ENCODE peak calls at places on chromosomes 4 and X, in five cellular contexts. G, K, O, V and I are unnamed samples. For H3K27me3, the result is how much of the 10 kb centered on the place peaks cover.

GRCh38 chrX:125998432-125998831 is 167.7 kb downstream of the DCAF12L2 start:
- DNase-seq in O (no peak), K (no peak), G (no peak), V (no peak), I (peak)

GRCh38 chr4:102501176-102501634 is at the start of gene NFKB1:
- DNase-seq in K (peak), V (peak), O (peak), G (peak), I (peak)

GRCh38 chr4:137892134-137892533 is 350.0 kb downstream of the SLC7A11 start:
- DNase-seq in O (no peak), V (no peak), G (no peak), K (no peak), I (no peak)

GRCh38 chr4:169124661-169125060 is 114.6 kb upstream of the CBR4 start:
- DNase-seq in G (no peak), O (no peak), K (no peak), V (no peak), I (no peak)

GRCh38 chr4:85175190-85175589 is 208.7 kb upstream of the WDFY3 start:
- DNase-seq in K (no peak), V (no peak), O (no peak), G (no peak), I (no peak)

GRCh38 chrX:38170556-38170955 is 50.1 kb downstream of the SRPX start:
- DNase-seq in V (no peak), G (no peak), K (no peak), O (no peak), I (no peak)

GRCh38 chr4:70671091-70671490 is 4.8 kb upstream of the JCHAIN start:
- DNase-seq in G (no peak), K (no peak), O (no peak), V (no peak), I (no peak)

GRCh38 chrX:143633530-143634372 is 2.1 kb downstream of the SLITRK4 start:
- DNase-seq in V (no peak), K (no peak), O (no peak), G (peak), I (no peak)

GRCh38 chr4:22522706-22523501 is 7.0 kb upstream of the ADGRA3 start:
- DNase-seq in K (no peak), V (no peak), O (no peak), G (no peak), I (no peak)

GRCh38 chr4:84235131-84235530 is 264.0 kb downstream of the NKX6-1 start:
- DNase-seq in K (no peak), V (no peak), G (no peak), O (no peak), I (no peak)

GRCh38 chrX:104486691-104487090 is 79.3 kb upstream of the IL1RAPL2 start:
- DNase-seq in V (no peak), O (no peak), G (no peak), K (no peak), I (no peak)

GRCh38 chrX:106973433-106974149 is 26.4 kb downstream of the MORC4 start:
- DNase-seq in G (no peak), K (no peak), V (no peak), O (no peak), I (no peak)

GRCh38 chr4:83646538-83646937 is 110.6 kb downstream of the GPAT3 start:
- DNase-seq in V (no peak), G (no peak), K (no peak), O (no peak), I (no peak)

GRCh38 chrX:51420610-51421009 is 75.8 kb downstream of the NUDT11 start:
- DNase-seq in V (peak), G (peak), K (peak), O (no peak), I (peak)

GRCh38 chrX:121876316-121876715 is 828.9 kb downstream of the GLUD2 start:
- DNase-seq in V (no peak), K (no peak), G (no peak), O (no peak), I (no peak)

GRCh38 chr4:186669159-186669720 is 54.4 kb downstream of the FAT1 start:
- DNase-seq in G (no peak), O (no peak), K (peak), V (no peak), I (peak)

GRCh38 chr4:113921089-113921842 is 58.2 kb downstream of the ARSJ start:
- DNase-seq in K (no peak), G (no peak), V (no peak), O (no peak), I (no peak)

GRCh38 chrX:32673193-32673592 is 538.2 kb downstream of the DMD start:
- DNase-seq in V (no peak), K (no peak), O (no peak), G (no peak), I (peak)

GRCh38 chrX:3748052-3748559 is 34.7 kb upstream of the PRKX start:
- DNase-seq in K (no peak), V (peak), G (no peak), O (no peak), I (no peak)

GRCh38 chr4:48011722-48012121 is 4.8 kb downstream of the CNGA1 start:
- DNase-seq in G (no peak), V (no peak), O (no peak), K (no peak), I (no peak)

GRCh38 chr4:106676173-106676921 is 307.8 kb upstream of the GIMD1 start:
- DNase-seq in V (no peak), O (no peak), G (no peak), K (no peak), I (no peak)

GRCh38 chr4:124183926-124184325 is 528.6 kb downstream of the ANKRD50 start:
- DNase-seq in V (no peak), O (no peak), G (no peak), K (no peak), I (no peak)

GRCh38 chr4:15656038-15656470 is 897 bp upstream of the FBXL5 start:
- DNase-seq in V (no peak), G (peak), O (peak), K (no peak), I (no peak)

GRCh38 chr4:85358831-85359230 is 116.1 kb upstream of the ARHGAP24 start:
- DNase-seq in V (no peak), G (no peak), O (no peak), K (no peak), I (no peak)

GRCh38 chr4:184335520-184335919 is 117.8 kb upstream of the ENPP6 start:
- DNase-seq in K (no peak), G (no peak), O (no peak), V (no peak), I (no peak)

GRCh38 chrX:130173190-130173895 is 1.6 kb downstream of the RAB33A start:
- DNase-seq in K (peak), O (peak), G (no peak), V (no peak), I (peak)

GRCh38 chr4:154686838-154687237 is 57.0 kb upstream of the LRAT start:
- DNase-seq in O (no peak), K (no peak), G (no peak), V (no peak), I (no peak)

DNA sequence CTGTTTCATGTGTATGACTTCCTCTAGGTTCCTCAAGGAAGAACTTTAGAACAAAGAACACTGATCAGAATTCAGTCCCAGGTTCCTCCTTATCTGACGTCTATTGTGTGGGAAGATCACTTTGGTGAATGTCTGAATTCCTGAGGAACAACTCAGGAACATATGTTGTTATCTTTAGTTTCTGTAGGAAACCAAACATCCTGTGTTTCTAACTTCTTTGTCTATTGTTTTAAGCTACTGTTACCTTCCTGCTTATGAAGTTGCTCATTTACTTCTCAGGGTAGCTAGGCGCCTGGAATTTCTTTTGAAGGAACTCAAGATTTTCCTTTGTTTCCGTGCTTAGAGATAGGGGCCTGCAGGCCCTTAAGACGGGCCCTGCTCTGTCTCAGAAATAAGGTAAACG is 46.2 kb downstream of the MAGEB5 start:
- DNase-seq in V (no peak), K (no peak), O (no peak), G (no peak), I (peak)
- H3K27ac ChIP-seq in V (no peak), K (no peak), O (no peak), G (no peak), I (peak)

DNA sequence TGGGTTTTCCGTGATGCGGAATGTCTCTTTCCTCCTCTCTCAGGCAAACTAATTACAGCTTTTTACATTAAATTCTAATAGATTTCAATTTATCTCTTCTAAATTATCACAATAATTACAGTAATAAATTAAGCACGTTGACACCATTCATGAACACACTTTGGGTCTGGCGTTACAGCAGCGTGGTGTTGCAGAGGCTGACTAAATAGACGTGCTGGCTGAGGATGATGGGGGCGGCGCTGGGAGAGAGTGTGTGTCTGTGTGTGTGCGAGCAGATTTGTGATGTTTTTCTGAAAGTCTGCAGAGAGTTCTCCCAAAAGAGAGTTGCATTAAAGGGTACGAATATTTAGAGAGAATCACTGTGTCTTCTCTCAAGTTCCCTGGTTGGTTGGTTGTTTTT is 117.5 kb downstream of the CRLF2 start:
- DNase-seq in G (no peak), V (no peak), O (no peak), K (no peak), I (no peak)
- H3K27me3 ChIP-seq in G (under half), V (under half), O (under half), K (under half), I (under half)

GRCh38 chr4:7212921-7213320 is 20.6 kb downstream of the SORCS2 start:
- DNase-seq in G (no peak), K (no peak), V (no peak), O (no peak), I (no peak)
- H3K27ac ChIP-seq in G (no peak), K (no peak), V (no peak), O (no peak), I (no peak)

GRCh38 chrX:31497086-31497485 is 425.2 kb upstream of the FTHL17 start:
- DNase-seq in V (no peak), G (no peak), O (no peak), K (no peak), I (no peak)
- H3K27me3 ChIP-seq in V (under half), G (under half), O (under half), K (under half), I (under half)

GRCh38 chrX:13053171-13053570 is 8.8 kb upstream of the FAM9C start:
- DNase-seq in V (no peak), O (no peak), G (no peak), K (no peak), I (no peak)

GRCh38 chrX:13048265-13048664 is 3.8 kb upstream of the FAM9C start:
- DNase-seq in G (no peak), O (no peak), V (no peak), K (no peak), I (peak)

GRCh38 chrX:13051167-13051528 is 6.7 kb upstream of the FAM9C start:
- DNase-seq in K (no peak), G (no peak), O (no peak), V (no peak), I (no peak)

GRCh38 chrX:13050151-13050550 is 5.7 kb upstream of the FAM9C start:
- DNase-seq in K (no peak), O (no peak), V (no peak), G (no peak), I (no peak)

GRCh38 chrX:13051529-13052172 is 7.2 kb upstream of the FAM9C start:
- DNase-seq in O (no peak), G (no peak), K (no peak), V (peak), I (no peak)
- H3K27ac ChIP-seq in O (no peak), G (no peak), K (no peak), V (peak), I (no peak)

DNA sequence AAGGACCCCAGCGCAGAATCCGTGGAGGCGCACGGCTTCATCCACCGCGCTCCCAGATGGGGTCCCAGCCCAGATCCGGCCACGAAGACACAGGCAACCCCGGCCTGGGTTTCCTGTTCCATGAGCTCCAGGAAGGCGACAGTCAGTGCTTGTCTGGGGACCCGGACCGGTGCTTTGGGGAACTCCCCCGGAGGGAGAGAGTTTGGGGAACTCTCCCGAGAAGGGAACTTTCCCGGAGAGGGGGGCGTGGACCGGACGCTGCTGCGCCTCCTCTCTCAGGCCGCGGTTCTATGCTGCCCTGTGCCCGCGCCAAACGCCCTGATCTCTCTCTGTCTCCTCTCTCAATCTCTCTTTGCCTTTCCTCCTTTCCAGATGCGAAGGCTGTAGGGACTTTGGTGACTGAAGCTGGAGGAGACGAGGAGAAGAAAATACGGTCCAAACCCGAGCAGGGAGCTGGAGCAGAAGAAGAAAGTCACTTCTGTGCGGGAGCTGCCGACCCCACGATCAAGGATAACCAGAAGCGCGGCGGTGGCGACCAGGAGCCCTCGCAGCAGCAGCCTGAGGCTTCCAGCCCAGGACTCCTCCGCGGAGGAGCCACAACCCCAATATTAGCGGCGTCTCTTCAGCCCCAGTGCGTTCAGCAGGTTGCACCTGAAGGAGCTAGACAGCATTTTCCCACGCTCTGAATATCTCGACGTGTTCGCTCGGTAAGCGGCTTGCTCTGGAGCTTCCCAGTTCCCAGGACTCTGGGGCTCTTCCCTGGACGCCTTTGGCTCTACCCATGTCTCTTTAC is 47.6 kb upstream of the NKAP start:
- DNase-seq in O (no peak), V (no peak), G (no peak), K (no peak), I (no peak)
- H3K27me3 ChIP-seq in O (under half), V (under half), G (half or more), K (under half), I (under half)